ENCODE peak calls at places on chromosomes 7 and 10, in eight cellular contexts. One of them, this sample, is unnamed.

GRCh38 chr10:19629559-19629958 is 186.7 kb upstream of the PLXDC2 start:
- DNase-seq in A549: no peak
- DNase-seq in GM10248: no peak
- DNase-seq in sigmoid colon: peak; percentile 86
- DNase-seq in GM13977: no peak
- DNase-seq in IMR-90: peak; percentile 67
- DNase-seq in cardiac fibroblast: peak; percentile 80
- DNase-seq in AG09309: peak; percentile 27
- DNase-seq in this sample: no peak

GRCh38 chr10:689433-690226 is at the start of gene DIP2C:
- DNase-seq in A549: peak; percentile 83
- DNase-seq in GM10248: peak; percentile 26
- DNase-seq in sigmoid colon: peak; percentile 92
- DNase-seq in GM13977: peak; percentile 68
- DNase-seq in IMR-90: peak; percentile 77
- DNase-seq in cardiac fibroblast: peak; percentile 66
- DNase-seq in AG09309: no peak
- DNase-seq in this sample: no peak

GRCh38 chr10:110802551-110803238 is 69.0 kb upstream of the PDCD4 start:
- DNase-seq in A549: no peak
- DNase-seq in GM10248: peak; percentile 52
- DNase-seq in sigmoid colon: peak; percentile 84
- DNase-seq in GM13977: peak; percentile 48
- DNase-seq in IMR-90: peak; percentile 94
- DNase-seq in cardiac fibroblast: peak; percentile 73
- DNase-seq in AG09309: peak; percentile 43
- DNase-seq in this sample: peak; percentile 41

GRCh38 chr7:128094111-128094570 is 62.9 kb upstream of the LRRC4 start:
- DNase-seq in A549: no peak
- DNase-seq in GM10248: no peak
- DNase-seq in sigmoid colon: no peak
- DNase-seq in GM13977: no peak
- DNase-seq in IMR-90: no peak
- DNase-seq in cardiac fibroblast: no peak
- DNase-seq in AG09309: no peak
- DNase-seq in this sample: no peak

GRCh38 chr7:2660359-2661095 is 27.5 kb upstream of the AMZ1 start:
- DNase-seq in A549: no peak
- DNase-seq in GM10248: no peak
- DNase-seq in sigmoid colon: no peak
- DNase-seq in GM13977: no peak
- DNase-seq in IMR-90: no peak
- DNase-seq in cardiac fibroblast: no peak
- DNase-seq in AG09309: no peak
- DNase-seq in this sample: peak; percentile 24

GRCh38 chr7:36047254-36047653 is 105.8 kb upstream of the EEPD1 start:
- DNase-seq in A549: no peak
- DNase-seq in GM10248: no peak
- DNase-seq in sigmoid colon: no peak
- DNase-seq in GM13977: no peak
- DNase-seq in IMR-90: no peak
- DNase-seq in cardiac fibroblast: peak; percentile 10
- DNase-seq in AG09309: no peak
- DNase-seq in this sample: no peak

GRCh38 chr7:156673454-156673853 is 32.9 kb downstream of the RNF32 start:
- DNase-seq in A549: no peak
- DNase-seq in GM10248: no peak
- DNase-seq in sigmoid colon: no peak
- DNase-seq in GM13977: no peak
- DNase-seq in IMR-90: no peak
- DNase-seq in cardiac fibroblast: no peak
- DNase-seq in AG09309: no peak
- DNase-seq in this sample: no peak

GRCh38 chr10:26780793-26781601 is 79.8 kb downstream of the ABI1 start:
- DNase-seq in A549: peak; percentile 65
- DNase-seq in GM10248: peak; percentile 24
- DNase-seq in sigmoid colon: no peak
- DNase-seq in GM13977: no peak
- DNase-seq in IMR-90: peak; percentile 95
- DNase-seq in cardiac fibroblast: peak; percentile 96
- DNase-seq in AG09309: peak; percentile 77
- DNase-seq in this sample: peak; percentile 31

GRCh38 chr10:23270531-23270930 is 74.1 kb downstream of the C10orf67 start:
- DNase-seq in A549: no peak
- DNase-seq in GM10248: no peak
- DNase-seq in sigmoid colon: no peak
- DNase-seq in GM13977: no peak
- DNase-seq in IMR-90: no peak
- DNase-seq in cardiac fibroblast: no peak
- DNase-seq in AG09309: no peak
- DNase-seq in this sample: no peak

GRCh38 chr7:98674461-98674860 is 57.4 kb downstream of the NPTX2 start:
- DNase-seq in A549: no peak
- DNase-seq in GM10248: no peak
- DNase-seq in sigmoid colon: no peak
- DNase-seq in GM13977: no peak
- DNase-seq in IMR-90: no peak
- DNase-seq in cardiac fibroblast: no peak
- DNase-seq in AG09309: no peak
- DNase-seq in this sample: no peak

GRCh38 chr10:100531761-100532160 is 2.1 kb upstream of the NDUFB8 start:
- DNase-seq in A549: no peak
- DNase-seq in GM10248: no peak
- DNase-seq in sigmoid colon: no peak
- DNase-seq in GM13977: no peak
- DNase-seq in IMR-90: no peak
- DNase-seq in cardiac fibroblast: no peak
- DNase-seq in AG09309: no peak
- DNase-seq in this sample: no peak

GRCh38 chr7:158013085-158013668 is 574.4 kb downstream of the PTPRN2 start:
- DNase-seq in A549: no peak
- DNase-seq in GM10248: no peak
- DNase-seq in sigmoid colon: no peak
- DNase-seq in GM13977: no peak
- DNase-seq in IMR-90: no peak
- DNase-seq in cardiac fibroblast: no peak
- DNase-seq in AG09309: no peak
- DNase-seq in this sample: no peak

GRCh38 chr7:131501422-131501821 is 55.0 kb downstream of the PODXL start:
- DNase-seq in A549: no peak
- DNase-seq in GM10248: no peak
- DNase-seq in sigmoid colon: no peak
- DNase-seq in GM13977: no peak
- DNase-seq in IMR-90: peak; percentile 92
- DNase-seq in cardiac fibroblast: peak; percentile 66
- DNase-seq in AG09309: peak; percentile 52
- DNase-seq in this sample: no peak

GRCh38 chr10:82889703-82890102 is 1014.7 kb downstream of the NRG3 start:
- DNase-seq in A549: no peak
- DNase-seq in GM10248: no peak
- DNase-seq in sigmoid colon: no peak
- DNase-seq in GM13977: peak; percentile 8
- DNase-seq in IMR-90: no peak
- DNase-seq in cardiac fibroblast: no peak
- DNase-seq in AG09309: no peak
- DNase-seq in this sample: no peak

GRCh38 chr7:107332488-107333269 is 137.2 kb upstream of the GPR22 start:
- DNase-seq in A549: no peak
- DNase-seq in GM10248: peak; percentile 19
- DNase-seq in sigmoid colon: no peak
- DNase-seq in GM13977: no peak
- DNase-seq in IMR-90: no peak
- DNase-seq in cardiac fibroblast: no peak
- DNase-seq in AG09309: no peak
- DNase-seq in this sample: peak; percentile 38

GRCh38 chr7:35869810-35870209 is 69.0 kb downstream of the SEPTIN7 start:
- DNase-seq in A549: no peak
- DNase-seq in GM10248: no peak
- DNase-seq in sigmoid colon: no peak
- DNase-seq in GM13977: no peak
- DNase-seq in IMR-90: peak; percentile 74
- DNase-seq in cardiac fibroblast: peak; percentile 90
- DNase-seq in AG09309: peak; percentile 4
- DNase-seq in this sample: no peak

GRCh38 chr7:69042138-69042537 is 556.1 kb upstream of the AUTS2 start:
- DNase-seq in A549: no peak
- DNase-seq in GM10248: no peak
- DNase-seq in sigmoid colon: no peak
- DNase-seq in GM13977: no peak
- DNase-seq in IMR-90: no peak
- DNase-seq in cardiac fibroblast: no peak
- DNase-seq in AG09309: no peak
- DNase-seq in this sample: no peak

GRCh38 chr7:80346704-80347103 is 165.2 kb downstream of the GNAT3 start:
- DNase-seq in A549: no peak
- DNase-seq in GM10248: no peak
- DNase-seq in sigmoid colon: no peak
- DNase-seq in GM13977: no peak
- DNase-seq in IMR-90: peak; percentile 80
- DNase-seq in cardiac fibroblast: peak; percentile 74
- DNase-seq in AG09309: peak; percentile 31
- DNase-seq in this sample: no peak

GRCh38 chr7:71488308-71488707 is 356.4 kb downstream of the GALNT17 start:
- DNase-seq in A549: no peak
- DNase-seq in GM10248: no peak
- DNase-seq in sigmoid colon: no peak
- DNase-seq in GM13977: no peak
- DNase-seq in IMR-90: no peak
- DNase-seq in cardiac fibroblast: peak; percentile 1
- DNase-seq in AG09309: no peak
- DNase-seq in this sample: no peak

GRCh38 chr10:8187171-8187666 is 132.7 kb downstream of the GATA3 start:
- DNase-seq in A549: no peak
- DNase-seq in GM10248: no peak
- DNase-seq in sigmoid colon: no peak
- DNase-seq in GM13977: no peak
- DNase-seq in IMR-90: no peak
- DNase-seq in cardiac fibroblast: no peak
- DNase-seq in AG09309: no peak
- DNase-seq in this sample: no peak

GRCh38 chr7:119685906-119686305 is 587.1 kb upstream of the KCND2 start:
- DNase-seq in A549: no peak
- DNase-seq in GM10248: no peak
- DNase-seq in sigmoid colon: no peak
- DNase-seq in GM13977: no peak
- DNase-seq in IMR-90: no peak
- DNase-seq in cardiac fibroblast: no peak
- DNase-seq in AG09309: no peak
- DNase-seq in this sample: no peak

DNA sequence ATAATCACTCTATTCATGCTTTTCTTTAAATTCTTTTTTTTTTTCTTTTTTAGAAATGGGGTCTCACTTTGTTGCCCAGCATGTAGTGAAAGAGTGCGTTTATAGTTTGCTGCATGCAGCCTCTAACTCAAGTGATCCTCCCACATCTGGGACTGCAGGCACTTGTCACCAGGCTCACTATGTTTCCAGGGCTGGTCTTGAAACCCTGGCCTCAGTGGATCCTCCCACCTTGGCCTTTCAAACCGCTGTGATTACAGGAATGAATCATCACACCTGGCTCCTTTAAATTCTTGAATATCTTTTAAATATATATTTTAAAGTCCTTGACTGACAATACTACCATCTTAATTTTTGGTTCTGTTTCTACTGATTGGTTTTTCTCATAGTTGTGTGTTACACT is 591.6 kb upstream of the KCND2 start:
- DNase-seq in A549: no peak
- DNase-seq in GM10248: no peak
- DNase-seq in sigmoid colon: no peak
- DNase-seq in GM13977: no peak
- DNase-seq in IMR-90: no peak
- DNase-seq in cardiac fibroblast: no peak
- DNase-seq in AG09309: no peak
- DNase-seq in this sample: no peak
- TF ChIP-seq CTCF in A549: no peak
- TF ChIP-seq CTCF in GM10248: no peak
- TF ChIP-seq CTCF in sigmoid colon: no peak
- TF ChIP-seq CTCF in GM13977: no peak
- TF ChIP-seq CTCF in IMR-90: no peak
- TF ChIP-seq CTCF in cardiac fibroblast: no peak
- TF ChIP-seq CTCF in AG09309: no peak
- TF ChIP-seq CTCF in this sample: no peak

GRCh38 chr10:5094265-5095205 is at the start of gene AKR1C3:
- DNase-seq in A549: peak; percentile 61
- DNase-seq in GM10248: no peak
- DNase-seq in sigmoid colon: no peak
- DNase-seq in GM13977: no peak
- DNase-seq in IMR-90: peak; percentile 65
- DNase-seq in cardiac fibroblast: peak; percentile 88
- DNase-seq in AG09309: peak; percentile 50
- DNase-seq in this sample: no peak
- TF ChIP-seq CTCF in A549: peak; percentile 66
- TF ChIP-seq CTCF in GM10248: no peak
- TF ChIP-seq CTCF in sigmoid colon: peak; percentile 84
- TF ChIP-seq CTCF in GM13977: peak; percentile 32
- TF ChIP-seq CTCF in IMR-90: peak; percentile 63
- TF ChIP-seq CTCF in cardiac fibroblast: peak; percentile 65
- TF ChIP-seq CTCF in AG09309: peak; percentile 67
- TF ChIP-seq CTCF in this sample: peak; percentile 39

GRCh38 chr10:12381536-12382156 is 32.3 kb downstream of the CAMK1D start:
- DNase-seq in A549: no peak
- DNase-seq in GM10248: no peak
- DNase-seq in sigmoid colon: no peak
- DNase-seq in GM13977: no peak
- DNase-seq in IMR-90: no peak
- DNase-seq in cardiac fibroblast: no peak
- DNase-seq in AG09309: no peak
- DNase-seq in this sample: no peak
- TF ChIP-seq CTCF in A549: no peak
- TF ChIP-seq CTCF in GM10248: no peak
- TF ChIP-seq CTCF in sigmoid colon: no peak
- TF ChIP-seq CTCF in GM13977: no peak
- TF ChIP-seq CTCF in IMR-90: no peak
- TF ChIP-seq CTCF in cardiac fibroblast: no peak
- TF ChIP-seq CTCF in AG09309: no peak
- TF ChIP-seq CTCF in this sample: no peak

DNA sequence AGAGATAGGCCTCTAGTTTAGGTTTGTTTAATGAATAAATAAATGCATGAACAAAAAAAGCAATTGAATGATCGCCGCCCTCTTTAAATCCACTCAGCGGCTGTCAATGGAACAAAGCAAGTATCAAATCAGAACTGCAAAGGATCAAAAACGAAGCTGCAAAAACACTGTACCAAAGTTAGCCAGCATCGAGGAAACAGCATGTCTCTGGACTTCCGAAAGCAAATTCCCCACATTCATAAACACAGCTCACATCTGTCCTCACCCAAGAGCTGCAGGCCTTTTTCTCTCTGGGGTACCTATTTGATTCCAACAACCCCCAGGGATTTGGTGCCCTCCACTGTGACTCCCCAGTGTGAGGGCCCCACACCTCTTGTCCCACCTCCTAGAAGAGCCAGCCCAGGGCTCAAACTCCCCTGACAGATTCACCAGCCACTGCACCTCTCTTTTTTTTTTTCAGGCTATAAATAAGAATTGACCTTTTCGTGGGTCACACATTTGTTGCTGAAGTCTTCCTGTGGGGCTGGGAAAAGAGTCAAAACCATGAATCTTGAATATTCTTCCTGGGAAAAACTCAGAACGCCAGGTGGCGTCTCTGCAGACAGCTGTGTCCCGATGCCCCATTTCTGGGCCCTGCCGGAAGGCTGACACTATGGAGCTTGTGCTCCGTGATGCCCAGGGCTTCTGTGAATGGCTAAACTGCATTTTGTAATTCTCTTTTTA is 51.8 kb downstream of the HSPA12A start:
- DNase-seq in A549: no peak
- DNase-seq in GM10248: no peak
- DNase-seq in sigmoid colon: peak; percentile 70
- DNase-seq in GM13977: no peak
- DNase-seq in IMR-90: peak; percentile 28
- DNase-seq in cardiac fibroblast: peak; percentile 57
- DNase-seq in AG09309: no peak
- DNase-seq in this sample: no peak
- TF ChIP-seq CTCF in A549: no peak
- TF ChIP-seq CTCF in GM10248: no peak
- TF ChIP-seq CTCF in sigmoid colon: no peak
- TF ChIP-seq CTCF in GM13977: peak; percentile 20
- TF ChIP-seq CTCF in IMR-90: peak; percentile 23
- TF ChIP-seq CTCF in cardiac fibroblast: peak; percentile 49
- TF ChIP-seq CTCF in AG09309: no peak
- TF ChIP-seq CTCF in this sample: no peak